ENCODE peak calls at places on chromosomes 11 and 22, in seven cellular contexts. One of them, this sample, is unnamed.
A peak's percentile ranks its signal among the peaks of the same experiment; 100 is the strongest.

GRCh38 chr11:92159931-92160330 is 64.7 kb upstream of the FAT3 start:
- DNase-seq in mesendoderm: no peak
- DNase-seq in lung microvascular endothelial cell: no peak
- DNase-seq in DMS153: no peak
- DNase-seq in stimulated activated CD8-positive, alpha-beta memory T cell treated with anti-CD3 and anti-CD28 coated beads, Interleukin-15, amount 100 ng/mL, for 24 hours: no peak
- DNase-seq in naive B cell: no peak
- DNase-seq in NCI-H446 treated with DMSO at 0.1 percent for 48 hours: no peak
- DNase-seq in this sample: no peak

GRCh38 chr11:57484141-57484710 is 23.9 kb downstream of the RTN4RL2 start:
- DNase-seq in DMS153: no peak
- DNase-seq in stimulated activated CD8-positive, alpha-beta memory T cell treated with anti-CD3 and anti-CD28 coated beads, Interleukin-15, amount 100 ng/mL, for 24 hours: no peak
- DNase-seq in naive B cell: peak; percentile 74
- DNase-seq in lung microvascular endothelial cell: no peak
- DNase-seq in NCI-H446 treated with DMSO at 0.1 percent for 48 hours: no peak
- DNase-seq in mesendoderm: no peak
- DNase-seq in this sample: no peak

GRCh38 chr22:17201285-17201945 is 17.8 kb downstream of the ADA2 start:
- DNase-seq in NCI-H446 treated with DMSO at 0.1 percent for 48 hours: no peak
- DNase-seq in stimulated activated CD8-positive, alpha-beta memory T cell treated with anti-CD3 and anti-CD28 coated beads, Interleukin-15, amount 100 ng/mL, for 24 hours: no peak
- DNase-seq in naive B cell: no peak
- DNase-seq in mesendoderm: peak; percentile 80
- DNase-seq in lung microvascular endothelial cell: peak; percentile 63
- DNase-seq in DMS153: no peak
- DNase-seq in this sample: no peak

GRCh38 chr11:15770798-15771414 is 585.4 kb downstream of the SOX6 start:
- DNase-seq in stimulated activated CD8-positive, alpha-beta memory T cell treated with anti-CD3 and anti-CD28 coated beads, Interleukin-15, amount 100 ng/mL, for 24 hours: no peak
- DNase-seq in lung microvascular endothelial cell: peak; percentile 39
- DNase-seq in naive B cell: no peak
- DNase-seq in DMS153: no peak
- DNase-seq in mesendoderm: peak; percentile 77
- DNase-seq in NCI-H446 treated with DMSO at 0.1 percent for 48 hours: no peak
- DNase-seq in this sample: peak; percentile 77

GRCh38 chr11:119496453-119496852 is 73.5 kb upstream of the THY1 start:
- DNase-seq in mesendoderm: no peak
- DNase-seq in DMS153: no peak
- DNase-seq in stimulated activated CD8-positive, alpha-beta memory T cell treated with anti-CD3 and anti-CD28 coated beads, Interleukin-15, amount 100 ng/mL, for 24 hours: no peak
- DNase-seq in naive B cell: no peak
- DNase-seq in lung microvascular endothelial cell: no peak
- DNase-seq in NCI-H446 treated with DMSO at 0.1 percent for 48 hours: no peak
- DNase-seq in this sample: no peak

GRCh38 chr11:92376146-92376599 is 151.6 kb downstream of the FAT3 start:
- DNase-seq in naive B cell: no peak
- DNase-seq in mesendoderm: peak; percentile 48
- DNase-seq in stimulated activated CD8-positive, alpha-beta memory T cell treated with anti-CD3 and anti-CD28 coated beads, Interleukin-15, amount 100 ng/mL, for 24 hours: no peak
- DNase-seq in DMS153: no peak
- DNase-seq in NCI-H446 treated with DMSO at 0.1 percent for 48 hours: no peak
- DNase-seq in lung microvascular endothelial cell: no peak
- DNase-seq in this sample: no peak

GRCh38 chr11:46697303-46697702 is 3.1 kb downstream of the ARHGAP1 start:
- DNase-seq in lung microvascular endothelial cell: no peak
- DNase-seq in mesendoderm: peak; percentile 63
- DNase-seq in DMS153: no peak
- DNase-seq in NCI-H446 treated with DMSO at 0.1 percent for 48 hours: no peak
- DNase-seq in stimulated activated CD8-positive, alpha-beta memory T cell treated with anti-CD3 and anti-CD28 coated beads, Interleukin-15, amount 100 ng/mL, for 24 hours: no peak
- DNase-seq in naive B cell: no peak
- DNase-seq in this sample: no peak

GRCh38 chr22:22507743-22508273 is 734 bp downstream of the ZNF280B start:
- DNase-seq in NCI-H446 treated with DMSO at 0.1 percent for 48 hours: no peak
- DNase-seq in DMS153: no peak
- DNase-seq in naive B cell: no peak
- DNase-seq in stimulated activated CD8-positive, alpha-beta memory T cell treated with anti-CD3 and anti-CD28 coated beads, Interleukin-15, amount 100 ng/mL, for 24 hours: no peak
- DNase-seq in lung microvascular endothelial cell: peak; percentile 2
- DNase-seq in mesendoderm: peak; percentile 25
- DNase-seq in this sample: no peak

GRCh38 chr22:40684728-40685127 is 5.4 kb downstream of the MCHR1 start:
- DNase-seq in mesendoderm: peak; percentile 88
- DNase-seq in NCI-H446 treated with DMSO at 0.1 percent for 48 hours: no peak
- DNase-seq in DMS153: no peak
- DNase-seq in lung microvascular endothelial cell: no peak
- DNase-seq in stimulated activated CD8-positive, alpha-beta memory T cell treated with anti-CD3 and anti-CD28 coated beads, Interleukin-15, amount 100 ng/mL, for 24 hours: no peak
- DNase-seq in naive B cell: no peak
- DNase-seq in this sample: peak; percentile 64

GRCh38 chr22:38141574-38141973 is 31.1 kb upstream of the BAIAP2L2 start:
- DNase-seq in DMS153: no peak
- DNase-seq in naive B cell: no peak
- DNase-seq in NCI-H446 treated with DMSO at 0.1 percent for 48 hours: no peak
- DNase-seq in stimulated activated CD8-positive, alpha-beta memory T cell treated with anti-CD3 and anti-CD28 coated beads, Interleukin-15, amount 100 ng/mL, for 24 hours: no peak
- DNase-seq in mesendoderm: no peak
- DNase-seq in lung microvascular endothelial cell: no peak
- DNase-seq in this sample: no peak

GRCh38 chr11:75771646-75772410 is 3.2 kb downstream of the DGAT2 start:
- DNase-seq in stimulated activated CD8-positive, alpha-beta memory T cell treated with anti-CD3 and anti-CD28 coated beads, Interleukin-15, amount 100 ng/mL, for 24 hours: no peak
- DNase-seq in lung microvascular endothelial cell: no peak
- DNase-seq in mesendoderm: no peak
- DNase-seq in DMS153: no peak
- DNase-seq in NCI-H446 treated with DMSO at 0.1 percent for 48 hours: no peak
- DNase-seq in naive B cell: no peak
- DNase-seq in this sample: no peak

GRCh38 chr11:59259867-59260475 is 47.2 kb upstream of the MPEG1 start:
- DNase-seq in NCI-H446 treated with DMSO at 0.1 percent for 48 hours: no peak
- DNase-seq in lung microvascular endothelial cell: peak; percentile 51
- DNase-seq in DMS153: no peak
- DNase-seq in naive B cell: no peak
- DNase-seq in mesendoderm: no peak
- DNase-seq in stimulated activated CD8-positive, alpha-beta memory T cell treated with anti-CD3 and anti-CD28 coated beads, Interleukin-15, amount 100 ng/mL, for 24 hours: no peak
- DNase-seq in this sample: no peak

GRCh38 chr11:15671216-15671615 is 556.5 kb downstream of the INSC start:
- DNase-seq in mesendoderm: no peak
- DNase-seq in naive B cell: no peak
- DNase-seq in DMS153: no peak
- DNase-seq in stimulated activated CD8-positive, alpha-beta memory T cell treated with anti-CD3 and anti-CD28 coated beads, Interleukin-15, amount 100 ng/mL, for 24 hours: no peak
- DNase-seq in lung microvascular endothelial cell: no peak
- DNase-seq in NCI-H446 treated with DMSO at 0.1 percent for 48 hours: no peak
- DNase-seq in this sample: no peak

GRCh38 chr11:396948-397548 is 3.0 kb downstream of the PKP3 start:
- DNase-seq in naive B cell: peak; percentile 61
- DNase-seq in stimulated activated CD8-positive, alpha-beta memory T cell treated with anti-CD3 and anti-CD28 coated beads, Interleukin-15, amount 100 ng/mL, for 24 hours: no peak
- DNase-seq in DMS153: no peak
- DNase-seq in mesendoderm: no peak
- DNase-seq in NCI-H446 treated with DMSO at 0.1 percent for 48 hours: no peak
- DNase-seq in lung microvascular endothelial cell: peak; percentile 81
- DNase-seq in this sample: no peak

GRCh38 chr11:86218125-86219081 is 26.1 kb upstream of the EED start:
- DNase-seq in mesendoderm: peak; percentile 86
- DNase-seq in stimulated activated CD8-positive, alpha-beta memory T cell treated with anti-CD3 and anti-CD28 coated beads, Interleukin-15, amount 100 ng/mL, for 24 hours: no peak
- DNase-seq in naive B cell: peak; percentile 18
- DNase-seq in lung microvascular endothelial cell: peak; percentile 78
- DNase-seq in NCI-H446 treated with DMSO at 0.1 percent for 48 hours: peak; percentile 26
- DNase-seq in DMS153: peak; percentile 23
- DNase-seq in this sample: peak; percentile 71

GRCh38 chr11:35343033-35343598 is 76.2 kb downstream of the SLC1A2 start:
- DNase-seq in NCI-H446 treated with DMSO at 0.1 percent for 48 hours: no peak
- DNase-seq in mesendoderm: no peak
- DNase-seq in stimulated activated CD8-positive, alpha-beta memory T cell treated with anti-CD3 and anti-CD28 coated beads, Interleukin-15, amount 100 ng/mL, for 24 hours: no peak
- DNase-seq in lung microvascular endothelial cell: no peak
- DNase-seq in DMS153: no peak
- DNase-seq in naive B cell: no peak
- DNase-seq in this sample: no peak

GRCh38 chr11:86916330-86916729 is 38.9 kb downstream of the FZD4 start:
- DNase-seq in naive B cell: no peak
- DNase-seq in NCI-H446 treated with DMSO at 0.1 percent for 48 hours: no peak
- DNase-seq in stimulated activated CD8-positive, alpha-beta memory T cell treated with anti-CD3 and anti-CD28 coated beads, Interleukin-15, amount 100 ng/mL, for 24 hours: no peak
- DNase-seq in lung microvascular endothelial cell: peak; percentile 78
- DNase-seq in mesendoderm: peak; percentile 57
- DNase-seq in DMS153: no peak
- DNase-seq in this sample: no peak

This sample was measured in WTC11.